ENCODE peak calls at places on chromosome 7, in six cellular contexts. One of them, this sample, is unnamed.

GRCh38 chr7:139231513-139232376 is 708 bp downstream of the UBN2 start:
- DNase-seq in substantia nigra: peak; percentile 40
- DNase-seq in IMR-90: peak; percentile 6
- DNase-seq in EL: peak; percentile 55
- DNase-seq in NCI-H2081: peak; percentile 44
- DNase-seq in transverse colon: peak; percentile 24
- DNase-seq in this sample: no peak

GRCh38 chr7:10662491-10662890 is 311.2 kb upstream of the PHF14 start:
- DNase-seq in EL: no peak
- DNase-seq in substantia nigra: no peak
- DNase-seq in transverse colon: no peak
- DNase-seq in IMR-90: no peak
- DNase-seq in NCI-H2081: no peak
- DNase-seq in this sample: no peak

GRCh38 chr7:47763063-47763974 is 181.4 kb upstream of the TNS3 start:
- DNase-seq in NCI-H2081: peak; percentile 82
- DNase-seq in substantia nigra: no peak
- DNase-seq in IMR-90: peak; percentile 96
- DNase-seq in transverse colon: peak; percentile 26
- DNase-seq in EL: peak; percentile 91
- DNase-seq in this sample: peak; percentile 91

GRCh38 chr7:873367-874002 is 2.9 kb upstream of the GET4 start:
- DNase-seq in EL: peak; percentile 78
- DNase-seq in IMR-90: peak; percentile 75
- DNase-seq in transverse colon: peak; percentile 87
- DNase-seq in NCI-H2081: peak; percentile 90
- DNase-seq in substantia nigra: peak; percentile 86
- DNase-seq in this sample: peak; percentile 32

GRCh38 chr7:47301078-47301477 is 280.8 kb downstream of the TNS3 start:
- DNase-seq in transverse colon: no peak
- DNase-seq in NCI-H2081: no peak
- DNase-seq in substantia nigra: no peak
- DNase-seq in IMR-90: no peak
- DNase-seq in EL: no peak
- DNase-seq in this sample: no peak

GRCh38 chr7:36765605-36766004 is 41.3 kb upstream of the AOAH start:
- DNase-seq in NCI-H2081: no peak
- DNase-seq in IMR-90: no peak
- DNase-seq in transverse colon: no peak
- DNase-seq in substantia nigra: no peak
- DNase-seq in EL: no peak
- DNase-seq in this sample: no peak

GRCh38 chr7:57425969-57426628 is 23.9 kb upstream of the ZNF716 start:
- DNase-seq in EL: no peak
- DNase-seq in substantia nigra: no peak
- DNase-seq in IMR-90: no peak
- DNase-seq in NCI-H2081: no peak
- DNase-seq in transverse colon: no peak
- DNase-seq in this sample: no peak

GRCh38 chr7:101728888-101729883 is 88.2 kb upstream of the CUX1 start:
- DNase-seq in substantia nigra: no peak
- DNase-seq in IMR-90: peak; percentile 97
- DNase-seq in EL: peak; percentile 81
- DNase-seq in NCI-H2081: no peak
- DNase-seq in transverse colon: peak; percentile 89
- DNase-seq in this sample: peak; percentile 99

GRCh38 chr7:2521952-2522591 is 2.5 kb downstream of the LFNG start:
- DNase-seq in IMR-90: no peak
- DNase-seq in NCI-H2081: peak; percentile 72
- DNase-seq in substantia nigra: peak; percentile 49
- DNase-seq in transverse colon: peak; percentile 72
- DNase-seq in EL: peak; percentile 68
- DNase-seq in this sample: no peak

GRCh38 chr7:91852263-91852741 is 28.2 kb downstream of the MTERF1 start:
- DNase-seq in substantia nigra: no peak
- DNase-seq in transverse colon: no peak
- DNase-seq in NCI-H2081: no peak
- DNase-seq in EL: peak; percentile 15
- DNase-seq in IMR-90: peak; percentile 12
- DNase-seq in this sample: no peak

GRCh38 chr7:157470699-157471098 is 133.9 kb downstream of the DNAJB6 start:
- DNase-seq in EL: no peak
- DNase-seq in NCI-H2081: no peak
- DNase-seq in transverse colon: no peak
- DNase-seq in substantia nigra: no peak
- DNase-seq in IMR-90: no peak
- DNase-seq in this sample: no peak

GRCh38 chr7:35975851-35976454 is 175.1 kb downstream of the SEPTIN7 start:
- DNase-seq in EL: peak; percentile 70
- DNase-seq in transverse colon: peak; percentile 31
- DNase-seq in substantia nigra: peak; percentile 13
- DNase-seq in IMR-90: peak; percentile 77
- DNase-seq in NCI-H2081: peak; percentile 85
- DNase-seq in this sample: peak; percentile 42

GRCh38 chr7:99624487-99624886 is 7.7 kb downstream of the ZSCAN25 start:
- DNase-seq in IMR-90: no peak
- DNase-seq in EL: no peak
- DNase-seq in substantia nigra: no peak
- DNase-seq in transverse colon: peak; percentile 34
- DNase-seq in NCI-H2081: no peak
- DNase-seq in this sample: no peak

GRCh38 chr7:157837561-157837960 is 500.8 kb downstream of the DNAJB6 start:
- DNase-seq in transverse colon: no peak
- DNase-seq in EL: no peak
- DNase-seq in substantia nigra: no peak
- DNase-seq in IMR-90: no peak
- DNase-seq in NCI-H2081: no peak
- DNase-seq in this sample: no peak

GRCh38 chr7:111262293-111263116 is 171.6 kb downstream of the LRRN3 start:
- DNase-seq in NCI-H2081: no peak
- DNase-seq in IMR-90: no peak
- DNase-seq in EL: no peak
- DNase-seq in transverse colon: no peak
- DNase-seq in substantia nigra: no peak
- DNase-seq in this sample: no peak

GRCh38 chr7:137888254-137888653 is 41.5 kb upstream of the DGKI start:
- DNase-seq in substantia nigra: no peak
- DNase-seq in EL: no peak
- DNase-seq in IMR-90: no peak
- DNase-seq in NCI-H2081: no peak
- DNase-seq in transverse colon: no peak
- DNase-seq in this sample: no peak

GRCh38 chr7:137760111-137760510 is 86.7 kb downstream of the DGKI start:
- DNase-seq in transverse colon: no peak
- DNase-seq in substantia nigra: peak; percentile 20
- DNase-seq in NCI-H2081: peak; percentile 49
- DNase-seq in EL: no peak
- DNase-seq in IMR-90: no peak
- DNase-seq in this sample: peak; percentile 51

GRCh38 chr7:17907014-17907413 is 33.3 kb downstream of the SNX13 start:
- DNase-seq in IMR-90: peak; percentile 4
- DNase-seq in NCI-H2081: no peak
- DNase-seq in transverse colon: no peak
- DNase-seq in EL: peak; percentile 19
- DNase-seq in substantia nigra: no peak
- DNase-seq in this sample: peak; percentile 9

GRCh38 chr7:107439025-107439424 is 30.8 kb upstream of the GPR22 start:
- DNase-seq in EL: no peak
- DNase-seq in substantia nigra: no peak
- DNase-seq in transverse colon: no peak
- DNase-seq in IMR-90: no peak
- DNase-seq in NCI-H2081: no peak
- DNase-seq in this sample: no peak

GRCh38 chr7:140333209-140333608 is 65.1 kb downstream of the SLC37A3 start:
- DNase-seq in IMR-90: no peak
- DNase-seq in NCI-H2081: no peak
- DNase-seq in EL: no peak
- DNase-seq in substantia nigra: no peak
- DNase-seq in transverse colon: peak; percentile 67
- DNase-seq in this sample: no peak

GRCh38 chr7:13742719-13743640 is 246.5 kb downstream of the ETV1 start:
- DNase-seq in substantia nigra: peak; percentile 21
- DNase-seq in EL: peak; percentile 22
- DNase-seq in transverse colon: peak; percentile 13
- DNase-seq in NCI-H2081: peak; percentile 85
- DNase-seq in IMR-90: peak; percentile 56
- DNase-seq in this sample: peak; percentile 64

GRCh38 chr7:106660862-106661720 is at the start of gene CCDC71L:
- DNase-seq in EL: peak; percentile 94
- DNase-seq in substantia nigra: peak; percentile 86
- DNase-seq in NCI-H2081: peak; percentile 96
- DNase-seq in transverse colon: peak; percentile 95
- DNase-seq in IMR-90: peak; percentile 91
- DNase-seq in this sample: peak; percentile 86

GRCh38 chr7:926061-927030 is 28.1 kb downstream of the ADAP1 start:
- DNase-seq in transverse colon: peak; percentile 91
- DNase-seq in NCI-H2081: no peak
- DNase-seq in IMR-90: no peak
- DNase-seq in EL: no peak
- DNase-seq in substantia nigra: peak; percentile 78
- DNase-seq in this sample: no peak